ENCODE peak calls at places on chromosomes 1 and 21, in five cellular contexts. One of them, this sample, is unnamed.
A peak's percentile ranks its signal among the peaks of the same experiment; 100 is the strongest.

GRCh38 chr21:27213328-27213727 is 246.4 kb upstream of the ADAMTS5 start:
- DNase-seq in MCF 10A: peak; percentile 14
- DNase-seq in AG04450: no peak
- DNase-seq in psoas muscle: no peak
- DNase-seq in thoracic aorta: no peak
- DNase-seq in this sample: no peak

GRCh38 chr1:206568779-206569352 is 43.4 kb downstream of the EIF2D start:
- DNase-seq in MCF 10A: no peak
- DNase-seq in AG04450: no peak
- DNase-seq in psoas muscle: no peak
- DNase-seq in thoracic aorta: no peak
- DNase-seq in this sample: no peak

GRCh38 chr21:16837319-16837718 is 675.5 kb upstream of the CXADR start:
- DNase-seq in MCF 10A: no peak
- DNase-seq in AG04450: no peak
- DNase-seq in psoas muscle: no peak
- DNase-seq in thoracic aorta: no peak
- DNase-seq in this sample: no peak

GRCh38 chr1:212655668-212656440 is 43.8 kb downstream of the BATF3 start:
- DNase-seq in MCF 10A: peak; percentile 92
- DNase-seq in AG04450: no peak
- DNase-seq in psoas muscle: no peak
- DNase-seq in thoracic aorta: no peak
- DNase-seq in this sample: no peak

GRCh38 chr1:21590116-21590905 is 78.8 kb downstream of the RAP1GAP start:
- DNase-seq in MCF 10A: no peak
- DNase-seq in AG04450: no peak
- DNase-seq in psoas muscle: no peak
- DNase-seq in thoracic aorta: no peak
- DNase-seq in this sample: no peak

GRCh38 chr1:209037064-209037463 is 546.5 kb upstream of the CAMK1G start:
- DNase-seq in MCF 10A: no peak
- DNase-seq in AG04450: no peak
- DNase-seq in psoas muscle: no peak
- DNase-seq in thoracic aorta: no peak
- DNase-seq in this sample: no peak

GRCh38 chr21:27371688-27372331 is 404.9 kb upstream of the ADAMTS5 start:
- DNase-seq in MCF 10A: no peak
- DNase-seq in AG04450: no peak
- DNase-seq in psoas muscle: no peak
- DNase-seq in thoracic aorta: no peak
- DNase-seq in this sample: no peak

GRCh38 chr1:30908886-30909777 is 574 bp upstream of the SDC3 start:
- DNase-seq in MCF 10A: no peak
- DNase-seq in AG04450: no peak
- DNase-seq in psoas muscle: no peak
- DNase-seq in thoracic aorta: peak; percentile 4
- DNase-seq in this sample: no peak

GRCh38 chr21:15222711-15223110 is 157.9 kb upstream of the NRIP1 start:
- DNase-seq in MCF 10A: peak; percentile 44
- DNase-seq in AG04450: no peak
- DNase-seq in psoas muscle: no peak
- DNase-seq in thoracic aorta: no peak
- DNase-seq in this sample: no peak

GRCh38 chr1:65420590-65421340 is at the start of the genes LEPR and LEPROT:
- DNase-seq in MCF 10A: no peak
- DNase-seq in AG04450: no peak
- DNase-seq in psoas muscle: no peak
- DNase-seq in thoracic aorta: no peak
- DNase-seq in this sample: no peak

GRCh38 chr1:54252371-54252770 is 52.4 kb downstream of the MRPL37 start:
- DNase-seq in MCF 10A: no peak
- DNase-seq in AG04450: no peak
- DNase-seq in psoas muscle: peak; percentile 38
- DNase-seq in thoracic aorta: no peak
- DNase-seq in this sample: no peak

GRCh38 chr1:150511551-150511950 is 3.6 kb downstream of the ECM1 start:
- DNase-seq in MCF 10A: no peak
- DNase-seq in AG04450: no peak
- DNase-seq in psoas muscle: peak; percentile 43
- DNase-seq in thoracic aorta: no peak
- DNase-seq in this sample: no peak

GRCh38 chr1:225980005-225980404 is 19.1 kb downstream of the SDE2 start:
- DNase-seq in MCF 10A: no peak
- DNase-seq in AG04450: no peak
- DNase-seq in psoas muscle: peak; percentile 34
- DNase-seq in thoracic aorta: no peak
- DNase-seq in this sample: no peak

GRCh38 chr1:56133517-56134472 is 445.6 kb downstream of the PLPP3 start:
- DNase-seq in MCF 10A: no peak
- DNase-seq in AG04450: no peak
- DNase-seq in psoas muscle: no peak
- DNase-seq in thoracic aorta: no peak
- DNase-seq in this sample: no peak

GRCh38 chr1:145918992-145919939 is 749 bp upstream of the PEX11B start:
- DNase-seq in MCF 10A: peak; percentile 70
- DNase-seq in AG04450: no peak
- DNase-seq in psoas muscle: peak; percentile 86
- DNase-seq in thoracic aorta: no peak
- DNase-seq in this sample: no peak

GRCh38 chr1:213245270-213245669 is 194.2 kb downstream of the RPS6KC1 start:
- DNase-seq in MCF 10A: no peak
- DNase-seq in AG04450: no peak
- DNase-seq in psoas muscle: no peak
- DNase-seq in thoracic aorta: no peak
- DNase-seq in this sample: no peak

DNA sequence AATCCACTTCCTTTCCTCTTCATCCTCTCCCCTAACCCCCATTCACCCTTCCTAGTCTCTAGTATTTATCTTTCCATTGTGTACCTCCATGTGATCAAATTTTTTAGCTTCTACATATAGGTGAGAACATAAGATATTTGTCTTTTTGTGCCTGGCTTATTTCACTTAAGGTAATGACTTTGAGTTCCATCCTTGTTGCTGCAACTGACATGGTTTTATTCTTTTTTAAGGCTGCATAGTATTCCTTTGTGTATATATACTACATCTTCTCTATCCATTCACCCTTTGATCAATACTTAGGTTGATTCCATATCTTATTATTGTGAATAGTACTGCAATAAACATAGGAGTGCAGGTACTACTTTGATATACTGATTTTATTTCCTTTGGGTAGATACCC is 128.7 kb downstream of the PCBP3 start:
- DNase-seq in MCF 10A: no peak
- DNase-seq in AG04450: no peak
- DNase-seq in psoas muscle: no peak
- DNase-seq in thoracic aorta: no peak
- DNase-seq in this sample: no peak
- TF ChIP-seq CTCF in MCF 10A: no peak
- TF ChIP-seq CTCF in AG04450: no peak
- TF ChIP-seq CTCF in psoas muscle: no peak
- TF ChIP-seq CTCF in thoracic aorta: no peak
- TF ChIP-seq CTCF in this sample: no peak

GRCh38 chr1:88609051-88609450 is 75.0 kb upstream of the PKN2 start:
- DNase-seq in MCF 10A: no peak
- DNase-seq in AG04450: no peak
- DNase-seq in psoas muscle: no peak
- DNase-seq in thoracic aorta: no peak
- DNase-seq in this sample: no peak

GRCh38 chr1:88610687-88611086 is 73.4 kb upstream of the PKN2 start:
- DNase-seq in MCF 10A: no peak
- DNase-seq in AG04450: no peak
- DNase-seq in psoas muscle: no peak
- DNase-seq in thoracic aorta: no peak
- DNase-seq in this sample: no peak

GRCh38 chr1:88612783-88613182 is 71.3 kb upstream of the PKN2 start:
- DNase-seq in MCF 10A: peak; percentile 82
- DNase-seq in AG04450: no peak
- DNase-seq in psoas muscle: no peak
- DNase-seq in thoracic aorta: no peak
- DNase-seq in this sample: no peak

GRCh38 chr1:88612299-88612698 is 71.8 kb upstream of the PKN2 start:
- DNase-seq in MCF 10A: no peak
- DNase-seq in AG04450: no peak
- DNase-seq in psoas muscle: no peak
- DNase-seq in thoracic aorta: no peak
- DNase-seq in this sample: no peak

DNA sequence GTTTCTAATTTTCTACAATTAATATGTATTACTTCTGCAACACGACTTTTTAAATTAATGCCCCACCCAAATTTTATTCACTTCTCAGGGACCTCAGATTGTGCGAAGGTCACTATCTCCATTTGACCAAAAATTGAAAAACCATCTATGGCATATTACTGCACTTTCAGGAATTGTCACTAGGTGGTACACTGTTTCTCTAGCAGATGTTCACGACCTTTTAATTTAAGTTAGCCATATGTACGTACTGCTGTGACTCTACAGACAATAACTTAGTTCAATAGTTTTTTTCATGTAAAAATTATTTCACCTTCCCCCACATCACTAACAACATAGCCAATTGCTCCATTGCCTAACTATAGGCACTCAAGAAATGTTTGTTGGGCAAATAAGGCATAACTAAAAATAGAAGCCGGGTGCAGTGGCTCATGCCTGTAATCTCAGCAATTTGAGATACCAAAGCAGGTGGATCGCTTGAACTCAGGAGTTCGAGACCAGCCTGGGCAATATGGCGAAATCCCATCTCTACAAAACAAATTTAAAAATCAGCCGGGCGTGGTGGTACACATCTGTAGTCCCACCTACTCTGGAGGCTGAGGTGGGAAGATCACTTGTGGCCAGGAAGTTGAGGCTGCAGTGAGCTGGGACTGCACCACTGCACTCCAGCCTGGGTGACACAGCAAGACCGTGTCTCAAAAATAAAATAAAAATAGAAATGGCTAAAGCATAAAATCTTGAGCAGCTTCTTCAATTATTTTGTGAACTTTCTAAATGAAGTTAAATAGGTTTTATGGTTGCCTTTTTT is 75.7 kb upstream of the PKN2 start:
- DNase-seq in MCF 10A: peak; percentile 56
- DNase-seq in AG04450: peak; percentile 0
- DNase-seq in psoas muscle: no peak
- DNase-seq in thoracic aorta: no peak
- DNase-seq in this sample: no peak
- TF ChIP-seq CTCF in MCF 10A: peak; percentile 58
- TF ChIP-seq CTCF in AG04450: peak; percentile 78
- TF ChIP-seq CTCF in psoas muscle: no peak
- TF ChIP-seq CTCF in thoracic aorta: no peak
- TF ChIP-seq CTCF in this sample: peak; percentile 64

DNA sequence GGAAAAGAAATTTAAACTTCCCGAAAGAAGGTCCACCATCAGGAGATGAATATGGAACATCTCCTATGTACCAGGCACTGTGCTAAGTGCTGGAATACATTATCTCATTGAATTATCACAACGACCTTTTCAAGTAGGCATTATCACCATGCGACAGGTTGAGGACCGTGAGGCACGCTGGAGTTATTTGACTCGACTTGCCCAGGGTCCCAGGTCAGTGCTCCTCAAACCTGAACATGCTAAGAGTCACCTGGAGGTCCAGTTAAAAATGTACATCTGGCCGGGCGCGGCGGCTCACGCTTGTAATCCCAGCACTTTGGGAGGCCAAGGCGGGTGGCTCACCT is 15.9 kb upstream of the AGTRAP start:
- DNase-seq in MCF 10A: no peak
- DNase-seq in AG04450: no peak
- DNase-seq in psoas muscle: no peak
- DNase-seq in thoracic aorta: no peak
- DNase-seq in this sample: no peak
- TF ChIP-seq CTCF in MCF 10A: no peak
- TF ChIP-seq CTCF in AG04450: no peak
- TF ChIP-seq CTCF in psoas muscle: no peak
- TF ChIP-seq CTCF in thoracic aorta: no peak
- TF ChIP-seq CTCF in this sample: no peak

GRCh38 chr1:32470991-32471694 is 6.3 kb downstream of the ZBTB8B start:
- DNase-seq in MCF 10A: no peak
- DNase-seq in AG04450: no peak
- DNase-seq in psoas muscle: no peak
- DNase-seq in thoracic aorta: no peak
- DNase-seq in this sample: no peak
- TF ChIP-seq CTCF in MCF 10A: no peak
- TF ChIP-seq CTCF in AG04450: no peak
- TF ChIP-seq CTCF in psoas muscle: peak; percentile 12
- TF ChIP-seq CTCF in thoracic aorta: no peak
- TF ChIP-seq CTCF in this sample: peak; percentile 19

This sample was measured in AG09309.